ENCODE peak calls at places on chromosomes 11 and 22, in ten cellular contexts. P, N, Z, X, E, V, C, I, J and G are unnamed samples.

GRCh38 chr11:87463486-87464102 is 425.9 kb downstream of the TMEM135 start:
- DNase-seq in P (no peak), N (peak; percentile 38), Z (peak; percentile 15), X (peak; percentile 13), E (no peak), V (peak; percentile 64), C (no peak), I (peak; percentile 15), J (no peak), G (no peak)

GRCh38 chr11:56819916-56820315 is 71.4 kb upstream of the OR9G4 start:
- DNase-seq in P (no peak), N (no peak), Z (no peak), X (no peak), E (no peak), V (no peak), C (no peak), I (no peak), J (no peak), G (no peak)

GRCh38 chr11:46387919-46388618 is 3.5 kb downstream of the CHRM4 start:
- DNase-seq in P (no peak), N (no peak), Z (no peak), X (no peak), E (no peak), V (no peak), C (no peak), I (no peak), J (no peak), G (no peak)

GRCh38 chr11:115500547-115501503 is 3.4 kb downstream of the CADM1 start:
- DNase-seq in P (no peak), N (no peak), Z (no peak), X (no peak), E (no peak), V (no peak), C (peak; percentile 73), I (no peak), J (no peak), G (no peak)

GRCh38 chr11:34558673-34559072 is 45.1 kb upstream of the ELF5 start:
- DNase-seq in P (no peak), N (no peak), Z (no peak), X (no peak), E (no peak), V (peak; percentile 4), C (no peak), I (no peak), J (no peak), G (no peak)

GRCh38 chr22:28883917-28884753 is 763 bp downstream of the ZNRF3 start:
- DNase-seq in P (no peak), N (peak; percentile 55), Z (no peak), X (no peak), E (peak; percentile 29), V (peak; percentile 77), C (no peak), I (no peak), J (peak; percentile 53), G (no peak)

GRCh38 chr22:20422965-20423635 is 14.5 kb downstream of the SCARF2 start:
- DNase-seq in P (no peak), N (no peak), Z (no peak), X (no peak), E (no peak), V (peak; percentile 73), C (peak; percentile 91), I (no peak), J (no peak), G (no peak)

GRCh38 chr11:11449327-11449726 is 96.3 kb upstream of the CSNK2A3 start:
- DNase-seq in P (no peak), N (no peak), Z (no peak), X (no peak), E (no peak), V (no peak), C (no peak), I (no peak), J (no peak), G (no peak)

GRCh38 chr22:47846206-47846605 is 1083.8 kb downstream of the TBC1D22A start:
- DNase-seq in P (no peak), N (no peak), Z (no peak), X (no peak), E (no peak), V (no peak), C (no peak), I (no peak), J (no peak), G (no peak)

GRCh38 chr11:119747868-119748660 is 19.1 kb upstream of the NECTIN1 start:
- DNase-seq in P (no peak), N (no peak), Z (no peak), X (no peak), E (no peak), V (no peak), C (no peak), I (no peak), J (no peak), G (no peak)

GRCh38 chr11:114182471-114182968 is 113.7 kb upstream of the NNMT start:
- DNase-seq in P (no peak), N (no peak), Z (no peak), X (no peak), E (no peak), V (no peak), C (no peak), I (no peak), J (no peak), G (no peak)

GRCh38 chr11:118998822-118999221 is 884 bp downstream of the CENATAC start:
- DNase-seq in P (no peak), N (no peak), Z (peak; percentile 89), X (peak; percentile 76), E (no peak), V (peak; percentile 80), C (no peak), I (peak; percentile 73), J (no peak), G (no peak)

GRCh38 chr11:62974848-62975522 is 9.8 kb downstream of the SLC22A6 start:
- DNase-seq in P (no peak), N (peak; percentile 77), Z (no peak), X (no peak), E (no peak), V (peak; percentile 32), C (no peak), I (peak; percentile 44), J (peak; percentile 47), G (no peak)

GRCh38 chr11:78749243-78749730 is 174.6 kb upstream of the NARS2 start:
- DNase-seq in P (no peak), N (no peak), Z (no peak), X (no peak), E (no peak), V (no peak), C (no peak), I (no peak), J (no peak), G (no peak)